ENCODE peak calls at places on chromosomes 3 and 15, in four cellular contexts. Z is K562, A is A549, H is WTC11. R is an unnamed sample.
A peak's percentile ranks its signal among the peaks of the same experiment; 100 is the strongest.

GRCh38 chr3:52498134-52499054 is 3.3 kb downstream of the STAB1 start:
- DNase-seq in Z (peak; percentile 47), A (no peak), H (no peak), R (no peak)

GRCh38 chr3:170077406-170077805 is 39.6 kb downstream of the GPR160 start:
- DNase-seq in A (no peak), H (no peak), Z (no peak), R (peak; percentile 19)

GRCh38 chr15:69979269-69979668 is 118.4 kb downstream of the TLE3 start:
- DNase-seq in H (peak; percentile 21), A (peak; percentile 62), Z (no peak), R (peak; percentile 23)

GRCh38 chr3:3196148-3196861 is 16.8 kb upstream of the CRBN start:
- DNase-seq in Z (no peak), H (peak; percentile 30), A (peak; percentile 22), R (no peak)

GRCh38 chr15:49131403-49131802 is 24.0 kb downstream of the COPS2 start:
- DNase-seq in Z (no peak), H (no peak), A (no peak), R (no peak)

GRCh38 chr3:10753964-10754363 is 62.1 kb upstream of the SLC6A11 start:
- DNase-seq in Z (peak; percentile 67), A (no peak), H (peak; percentile 86), R (peak; percentile 18)

GRCh38 chr3:30142946-30143345 is 463.5 kb upstream of the TGFBR2 start:
- DNase-seq in H (no peak), A (no peak), Z (no peak), R (peak; percentile 19)

GRCh38 chr3:79255696-79256095 is 512.1 kb downstream of the ROBO1 start:
- DNase-seq in H (no peak), A (no peak), Z (no peak), R (no peak)

GRCh38 chr3:176362191-176362731 is 835.0 kb downstream of the TBL1XR1 start:
- DNase-seq in Z (no peak), A (no peak), H (peak; percentile 24), R (no peak)

GRCh38 chr15:78930577-78931388 is 14.1 kb downstream of the CTSH start:
- DNase-seq in A (peak; percentile 82), Z (no peak), H (no peak), R (no peak)

GRCh38 chr3:186439725-186440124 is 77.7 kb upstream of the DGKG start:
- DNase-seq in A (no peak), Z (no peak), H (no peak), R (no peak)

GRCh38 chr3:139185482-139185881 is 140.8 kb upstream of the PRR23C start:
- DNase-seq in Z (no peak), A (no peak), H (no peak), R (no peak)

GRCh38 chr15:89809787-89810148 is 4.9 kb downstream of the ANPEP start:
- DNase-seq in Z (no peak), A (no peak), H (no peak), R (no peak)

GRCh38 chr3:64741344-64741743 is 53.5 kb upstream of the ADAMTS9 start:
- DNase-seq in H (no peak), Z (no peak), A (no peak), R (no peak)

GRCh38 chr15:74265046-74265639 is 29.0 kb downstream of the CCDC33 start:
- DNase-seq in A (no peak), Z (peak; percentile 65), H (peak; percentile 86), R (peak; percentile 12)

GRCh38 chr15:40872791-40873526 is 1.1 kb downstream of the RHOV start:
- DNase-seq in A (no peak), Z (no peak), H (no peak), R (no peak)

GRCh38 chr3:16784958-16785357 is 99.8 kb upstream of the PLCL2 start:
- DNase-seq in Z (no peak), H (no peak), A (no peak), R (no peak)

GRCh38 chr3:20041197-20041780 is 1.0 kb downstream of the KAT2B start:
- DNase-seq in A (peak; percentile 51), H (peak; percentile 76), Z (peak; percentile 67), R (peak; percentile 61)

GRCh38 chr3:101530213-101531047 is 17.4 kb upstream of the SENP7 start:
- DNase-seq in H (peak; percentile 50), Z (peak; percentile 84), A (no peak), R (no peak)

GRCh38 chr3:120550546-120550945 is 45.6 kb upstream of the NDUFB4 start:
- DNase-seq in Z (no peak), H (no peak), A (no peak), R (no peak)

GRCh38 chr15:52095597-52096262 is 16.8 kb downstream of the BCL2L10 start:
- DNase-seq in A (peak; percentile 87), Z (no peak), H (no peak), R (no peak)

GRCh38 chr3:136984837-136985236 is 27.1 kb downstream of the IL20RB start:
- DNase-seq in A (no peak), Z (no peak), H (no peak), R (no peak)

GRCh38 chr15:85614059-85614458 is 180.7 kb downstream of the KLHL25 start:
- DNase-seq in Z (no peak), A (no peak), H (no peak), R (no peak)

GRCh38 chr3:24943961-24944360 is 449.3 kb upstream of the THRB start:
- DNase-seq in A (no peak), Z (no peak), H (no peak), R (no peak)

GRCh38 chr3:3110749-3111361 is 681 bp upstream of the IL5RA start:
- DNase-seq in H (no peak), A (no peak), Z (no peak), R (no peak)

GRCh38 chr15:81235781-81236507 is 39.3 kb downstream of the IL16 start:
- DNase-seq in H (no peak), Z (no peak), A (peak; percentile 11), R (no peak)
- TF ChIP-seq JUN in H (no peak), Z (no peak), A (no peak), R (no peak)

DNA sequence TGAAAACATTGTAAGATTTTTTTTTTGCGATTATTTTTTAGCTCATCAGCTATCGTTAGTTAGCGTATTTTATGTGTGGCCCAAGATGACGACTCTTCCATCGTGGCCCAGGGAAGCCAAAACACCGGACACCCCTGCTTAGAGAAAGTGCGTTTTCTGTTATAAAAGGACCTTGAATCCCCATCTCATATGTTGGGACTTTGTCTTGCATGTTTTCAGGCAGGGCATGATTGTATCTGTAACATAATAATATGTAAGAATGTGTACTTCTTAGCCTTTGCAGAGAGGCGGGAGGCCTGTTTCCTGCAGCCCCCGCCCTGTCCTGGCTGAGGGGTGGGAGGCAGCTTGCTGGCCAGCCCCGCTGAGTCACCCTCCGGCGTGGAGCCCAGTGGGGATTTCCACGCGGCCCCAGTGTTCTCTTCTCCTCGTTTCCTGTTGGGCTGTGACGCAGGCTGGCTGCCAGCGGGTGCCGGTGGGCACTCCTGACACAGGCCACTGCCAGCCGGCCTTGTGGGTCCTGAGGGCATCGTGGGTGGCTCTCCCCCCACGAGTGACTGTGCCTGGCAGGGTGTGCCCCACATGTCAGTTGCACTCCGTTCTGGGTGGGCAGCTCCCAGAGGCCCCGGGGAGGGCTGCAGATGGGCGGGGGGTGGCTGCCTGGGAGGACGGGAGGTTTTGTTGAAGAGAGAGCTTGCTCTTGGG is 55.6 kb downstream of the SMAD3 start:
- DNase-seq in Z (peak; percentile 63), A (peak; percentile 90), H (peak; percentile 31), R (no peak)
- TF ChIP-seq JUN in Z (peak; percentile 15), A (peak; percentile 68), H (no peak), R (no peak)

GRCh38 chr3:98151241-98151640 is 4.0 kb downstream of the OR5H14 start:
- DNase-seq in A (no peak), Z (no peak), H (no peak), R (no peak)
- TF ChIP-seq JUN in A (no peak), Z (no peak), H (no peak), R (no peak)

GRCh38 chr15:50138391-50138790 is 19.4 kb upstream of the ATP8B4 start:
- DNase-seq in A (peak; percentile 51), H (no peak), Z (no peak), R (no peak)
- TF ChIP-seq JUN in A (no peak), H (no peak), Z (no peak), R (no peak)

DNA sequence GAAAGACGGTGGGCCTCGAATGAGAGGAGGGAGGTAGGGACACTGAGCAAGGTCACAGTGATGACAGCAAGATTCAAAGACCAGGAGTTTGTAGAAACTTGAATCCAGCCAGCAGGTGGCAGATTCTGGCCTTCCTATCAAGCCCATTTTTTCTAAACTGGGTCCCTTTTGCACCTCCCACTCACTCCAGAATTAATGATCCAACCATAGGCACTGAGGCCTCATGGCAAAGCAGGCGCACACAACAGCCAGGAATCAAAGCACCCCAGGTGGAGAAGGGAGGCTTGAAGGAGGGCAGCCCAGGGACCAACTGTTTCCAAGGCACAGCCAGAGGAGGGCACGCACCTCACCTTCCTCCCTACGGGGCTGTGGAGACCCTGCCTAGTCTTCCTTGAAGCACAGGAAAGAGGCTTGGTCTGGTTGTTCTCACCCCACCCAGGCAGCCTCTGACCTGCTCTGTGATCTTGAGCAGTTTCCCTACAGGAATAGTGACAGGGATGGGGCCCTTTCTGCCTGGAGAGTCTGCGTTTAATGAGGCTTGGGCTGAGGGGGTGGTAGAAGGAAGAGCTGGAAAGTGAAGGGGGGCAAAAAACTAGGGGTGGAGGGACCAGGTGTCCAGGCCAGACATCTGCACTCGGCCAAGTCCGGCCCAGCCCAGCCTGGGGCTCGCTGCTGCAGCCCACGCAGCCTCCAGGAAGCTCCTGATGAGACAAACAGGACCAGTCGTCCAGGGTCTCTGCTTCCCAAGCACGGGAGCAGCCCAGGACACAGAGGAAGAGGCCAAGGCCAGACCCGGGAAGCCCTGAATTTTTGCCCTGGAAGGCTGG is 90.0 kb downstream of the ANP32A start:
- DNase-seq in A (peak; percentile 68), H (peak; percentile 39), Z (no peak), R (peak; percentile 21)
- TF ChIP-seq JUN in A (no peak), H (no peak), Z (no peak), R (no peak)

GRCh38 chr3:160697628-160698382 is 20.8 kb downstream of the ARL14 start:
- DNase-seq in Z (no peak), H (no peak), A (no peak), R (no peak)
- TF ChIP-seq JUN in Z (no peak), H (no peak), A (no peak), R (no peak)

DNA sequence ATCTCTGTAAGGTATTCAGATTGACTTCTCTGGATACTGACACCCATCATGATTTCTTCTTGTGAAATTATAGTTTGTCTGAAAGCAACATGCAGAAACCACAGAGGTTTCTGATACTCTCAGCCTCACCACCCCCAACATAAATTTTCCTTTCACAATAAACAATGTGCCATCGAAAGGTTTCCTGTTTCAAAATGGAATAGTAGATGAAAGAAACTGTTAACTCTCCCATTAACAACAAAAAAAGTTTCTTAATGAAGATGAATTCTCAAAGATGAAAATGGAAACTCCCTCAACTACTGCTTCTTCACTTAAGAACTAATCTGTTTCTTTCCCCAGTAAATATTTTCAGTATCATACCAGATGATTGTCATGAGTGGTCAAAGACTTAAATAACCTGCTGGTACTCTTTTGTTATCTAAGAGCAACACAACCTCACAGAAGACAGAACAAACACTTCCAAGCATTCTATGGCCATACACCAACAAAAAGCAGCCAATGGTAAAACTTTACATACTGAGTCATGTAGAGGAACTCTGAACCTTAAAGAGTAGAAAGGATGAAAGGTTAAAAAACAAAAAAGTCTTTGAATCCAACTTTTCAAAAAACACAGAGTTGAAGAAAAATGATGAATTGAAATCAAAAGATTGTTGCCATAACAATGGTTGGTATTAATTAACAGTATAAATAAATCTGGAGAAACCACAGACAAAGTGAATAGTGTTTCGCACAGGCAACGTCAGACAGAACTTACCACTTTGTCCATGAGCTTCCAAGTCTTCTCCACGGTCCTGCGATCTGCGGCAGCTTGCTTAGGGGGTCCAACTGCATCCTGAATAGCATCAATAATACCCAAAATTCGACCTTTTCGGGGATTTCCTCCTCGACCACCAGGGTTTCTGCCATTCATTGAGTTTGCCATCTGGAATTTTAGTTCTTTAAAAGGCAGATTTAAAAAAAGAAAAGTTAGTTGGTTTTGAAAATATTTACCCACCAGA is 1.9 kb downstream of the CBLB start:
- DNase-seq in Z (peak; percentile 16), H (no peak), A (no peak), R (peak; percentile 72)
- TF ChIP-seq JUN in Z (no peak), H (no peak), A (no peak), R (peak; percentile 26)